ENCODE peak calls at places on chromosomes 12 and 14, in six cellular contexts. G, H, W, F, S and C are unnamed samples.

GRCh38 chr12:71032933-71033332 is 112.4 kb upstream of the PTPRR start:
- DNase-seq in H (no peak), G (no peak), F (no peak), S (no peak), W (no peak), C (no peak)

GRCh38 chr12:61490732-61491498 is 769.3 kb upstream of the USP15 start:
- DNase-seq in F (no peak), W (peak), H (no peak), G (no peak), S (peak), C (no peak)

GRCh38 chr12:48109424-48109823 is 3.5 kb upstream of the SENP1 start:
- DNase-seq in G (no peak), S (no peak), F (no peak), H (no peak), W (peak), C (no peak)

GRCh38 chr12:102990419-102990818 is 32.9 kb downstream of the ASCL1 start:
- DNase-seq in S (no peak), G (no peak), F (no peak), W (no peak), H (no peak), C (no peak)

GRCh38 chr14:91929700-91930099 is 17.8 kb downstream of the FBLN5 start:
- DNase-seq in H (no peak), S (peak), G (no peak), F (no peak), W (peak), C (no peak)

GRCh38 chr14:68282479-68283377 is 463.1 kb downstream of the RAD51B start:
- DNase-seq in H (no peak), S (no peak), W (no peak), F (no peak), G (no peak), C (no peak)

GRCh38 chr14:71113376-71113775 is 206.1 kb downstream of the PCNX1 start:
- DNase-seq in F (no peak), W (no peak), G (no peak), S (peak), H (no peak), C (no peak)

GRCh38 chr12:120496353-120497340 is 734 bp downstream of the DYNLL1 start:
- DNase-seq in W (peak), F (peak), S (peak), H (peak), G (peak), C (peak)

GRCh38 chr12:132557969-132558856 is 52.2 kb downstream of the LRCOL1 start:
- DNase-seq in H (no peak), G (no peak), S (no peak), W (no peak), F (no peak), C (no peak)

GRCh38 chr12:119157528-119157927 is 21.2 kb upstream of the HSPB8 start:
- DNase-seq in H (no peak), S (no peak), G (no peak), W (no peak), F (no peak), C (no peak)

GRCh38 chr14:77014004-77014604 is 14.4 kb downstream of the IRF2BPL start:
- DNase-seq in F (no peak), S (no peak), W (no peak), H (no peak), G (no peak), C (no peak)

GRCh38 chr14:100203962-100204834 is 34.7 kb upstream of the YY1 start:
- DNase-seq in H (no peak), W (peak), F (no peak), G (no peak), S (no peak), C (no peak)

GRCh38 chr12:96889273-96889933 is 17.7 kb upstream of the NEDD1 start:
- DNase-seq in W (peak), G (no peak), H (no peak), S (peak), F (no peak), C (no peak)

GRCh38 chr12:123971770-123972447 is 722 bp downstream of the CCDC92 start:
- DNase-seq in S (peak), W (peak), H (peak), F (no peak), G (no peak), C (no peak)

GRCh38 chr12:96828169-96828789 is 78.8 kb upstream of the NEDD1 start:
- DNase-seq in F (no peak), W (no peak), H (no peak), G (no peak), S (no peak), C (no peak)

GRCh38 chr14:20659813-20660395 is 18.4 kb upstream of the OR6S1 start:
- DNase-seq in H (no peak), G (no peak), F (no peak), W (no peak), S (peak), C (no peak)

GRCh38 chr14:20661197-20661596 is 19.7 kb upstream of the OR6S1 start:
- DNase-seq in H (no peak), S (no peak), F (no peak), G (no peak), W (no peak), C (no peak)

GRCh38 chr14:20658246-20658645 is 16.8 kb upstream of the OR6S1 start:
- DNase-seq in H (no peak), G (no peak), S (no peak), F (peak), W (no peak), C (no peak)

GRCh38 chr14:20667957-20668356 is 16.4 kb upstream of the RNASE4 start:
- DNase-seq in H (no peak), W (no peak), S (no peak), F (peak), G (no peak), C (no peak)

DNA sequence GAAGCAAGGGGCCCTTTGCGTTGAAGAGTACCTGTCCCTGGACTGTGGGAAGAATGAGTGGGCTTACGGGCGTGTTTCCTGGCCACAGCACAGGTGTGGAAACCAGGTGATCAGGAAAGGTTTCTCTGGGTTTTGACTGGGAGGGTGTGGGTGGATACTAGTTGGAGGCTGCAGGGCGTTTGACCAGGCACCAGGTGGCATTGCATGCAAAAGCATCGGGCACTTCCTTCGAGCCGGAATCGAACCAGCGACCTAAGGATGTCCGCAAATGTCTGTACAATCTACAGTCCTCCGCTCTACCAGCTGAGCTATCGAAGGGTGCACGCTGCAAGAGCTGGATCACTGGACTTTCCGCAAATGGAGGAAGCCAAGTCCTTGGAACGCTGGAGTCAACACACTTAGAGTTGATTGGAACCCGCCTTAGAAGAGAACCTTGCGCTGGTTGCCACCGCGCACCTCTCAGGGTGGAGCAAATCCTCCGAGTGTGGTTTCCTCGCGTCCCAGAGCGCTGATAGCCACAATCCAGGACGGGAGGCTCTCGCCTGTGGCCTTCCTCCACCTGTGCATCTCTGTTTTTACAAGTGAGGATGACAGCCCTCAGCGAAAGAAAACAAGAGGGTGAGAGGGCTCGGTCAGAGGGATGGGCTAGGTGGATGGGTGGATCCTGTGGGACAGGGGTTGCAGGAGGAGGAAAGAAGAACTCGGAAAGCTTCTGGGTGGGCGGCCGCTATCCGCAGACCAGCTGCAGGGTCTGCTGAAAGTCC is 21.2 kb upstream of the RNASE4 start:
- DNase-seq in G (no peak), H (peak), W (peak), S (peak), F (peak), C (peak)
- TF ChIP-seq CTCF in G (peak), H (peak), W (peak), S (peak), F (peak), C (peak)

DNA sequence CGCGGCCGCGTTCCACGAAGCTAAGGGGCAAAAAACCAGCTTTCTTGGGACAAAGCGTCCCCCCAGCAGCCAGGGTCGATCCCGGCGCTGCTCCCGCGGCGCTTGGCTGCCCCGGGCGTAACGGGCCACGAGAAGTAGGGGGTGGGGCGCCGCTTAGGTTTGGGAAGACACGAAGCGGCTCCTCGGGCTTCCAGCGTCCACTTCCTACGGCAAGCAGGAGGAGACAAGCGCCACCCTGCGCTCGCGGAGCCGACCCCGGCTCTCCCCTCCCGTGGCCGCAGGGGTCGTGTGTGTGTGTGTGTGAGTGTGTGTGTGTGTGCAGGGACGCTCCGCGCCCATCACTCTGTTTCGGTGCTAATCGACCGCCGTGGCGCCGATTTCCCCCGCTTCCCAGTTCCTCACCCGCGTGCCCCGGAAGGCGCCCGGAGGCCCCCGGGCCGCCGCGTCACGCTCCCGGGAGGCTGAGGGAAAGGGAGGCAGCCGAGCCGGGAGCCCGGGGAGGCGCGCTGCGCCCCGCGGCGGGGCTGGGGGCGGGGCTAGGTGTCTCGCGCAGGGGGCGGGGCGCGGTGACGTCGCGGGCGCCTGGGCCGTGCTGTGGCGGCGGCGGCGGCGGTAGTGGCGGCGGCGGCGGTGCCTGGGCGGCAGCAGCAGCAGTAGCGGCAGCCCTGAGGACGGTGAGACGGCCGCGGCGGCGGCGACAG is at the start of gene ERC1:
- DNase-seq in G (peak), S (peak), W (peak), F (peak), H (peak), C (peak)
- TF ChIP-seq CTCF in G (peak), S (no peak), W (no peak), F (no peak), H (no peak), C (no peak)

GRCh38 chr12:108231109-108231905 is 102.2 kb downstream of the WSCD2 start:
- DNase-seq in G (no peak), F (no peak), H (no peak), W (no peak), S (no peak), C (no peak)
- TF ChIP-seq CTCF in G (no peak), F (no peak), H (no peak), W (no peak), S (no peak), C (no peak)

GRCh38 chr12:14937014-14937413 is 1.3 kb downstream of the ERP27 start:
- DNase-seq in G (no peak), F (no peak), W (no peak), S (no peak), H (no peak), C (no peak)
- TF ChIP-seq CTCF in G (no peak), F (no peak), W (no peak), S (no peak), H (no peak), C (no peak)

GRCh38 chr14:89252887-89253532 is 164.0 kb downstream of the FOXN3 start:
- DNase-seq in S (peak), W (no peak), G (no peak), F (no peak), H (no peak), C (peak)
- TF ChIP-seq CTCF in S (no peak), W (peak), G (no peak), F (no peak), H (no peak), C (peak)

DNA sequence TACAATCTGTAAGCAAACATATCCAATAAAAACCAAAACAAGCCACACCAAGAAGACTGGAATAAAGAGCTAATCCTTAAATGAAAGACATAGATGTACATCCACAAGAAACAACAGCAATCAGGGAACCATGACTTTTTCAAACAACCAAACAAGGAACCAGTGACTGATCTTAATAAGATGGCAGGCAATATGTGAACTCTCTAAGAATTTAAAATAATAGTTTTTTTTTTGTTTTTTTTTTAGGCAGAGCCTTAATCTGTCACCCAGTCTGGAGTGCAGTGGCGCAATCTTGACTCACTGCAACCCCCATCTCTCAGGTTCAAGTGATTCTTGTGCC is 52.9 kb upstream of the CAPRIN2 start:
- DNase-seq in H (no peak), F (no peak), G (no peak), S (no peak), W (no peak), C (no peak)
- TF ChIP-seq CTCF in H (no peak), F (no peak), G (peak), S (no peak), W (no peak), C (peak)